ENCODE peak calls at places on chromosomes 11 and 22, in five cellular contexts. K is HCT116, W is PC-3, X is hepatocyte, P is mesendoderm. S is an unnamed sample.

GRCh38 chr11:121478226-121478894 is 25.6 kb upstream of the SORL1-AS1 start:
- DNase-seq in P (no peak), W (peak), K (no peak), X (no peak), S (no peak)

GRCh38 chr11:80379620-80380278 is 938.9 kb upstream of the TENM4 start:
- DNase-seq in P (no peak), K (no peak), X (no peak), W (no peak), S (peak)

GRCh38 chr11:117593065-117593464 is 204.0 kb downstream of the DSCAML1 start:
- DNase-seq in X (no peak), W (no peak), P (no peak), K (no peak), S (no peak)

GRCh38 chr11:67732045-67732787 is 57.8 kb upstream of the ALDH3B2 start:
- DNase-seq in X (peak), P (peak), W (peak), K (peak), S (peak)

GRCh38 chr11:1852885-1853284 is at the start of gene LSP1:
- DNase-seq in W (no peak), K (no peak), P (no peak), X (no peak), S (no peak)

GRCh38 chr22:49659924-49660315 is 167.8 kb downstream of the BRD1 start:
- DNase-seq in K (no peak), W (no peak), P (no peak), X (no peak), S (no peak)

GRCh38 chr11:87359401-87359800 is 321.7 kb downstream of the TMEM135 start:
- DNase-seq in P (no peak), W (peak), X (no peak), K (no peak), S (no peak)

GRCh38 chr11:68678031-68678441 is 6.3 kb upstream of the GAL start:
- DNase-seq in W (no peak), P (no peak), K (no peak), X (no peak), S (no peak)

GRCh38 chr22:32880061-32880460 is 78.6 kb downstream of the TIMP3 start:
- DNase-seq in P (no peak), K (no peak), W (no peak), X (peak), S (no peak)

GRCh38 chr11:1573077-1573846 is 1.2 kb upstream of the DUSP8 start:
- DNase-seq in P (no peak), K (no peak), X (no peak), W (no peak), S (no peak)

GRCh38 chr11:96744697-96745096 is 354.9 kb downstream of the JRKL start:
- DNase-seq in K (no peak), P (no peak), W (no peak), X (no peak), S (no peak)

GRCh38 chr11:75924966-75925784 is 110.2 kb downstream of the UVRAG start:
- DNase-seq in P (no peak), X (no peak), W (peak), K (no peak), S (no peak)

GRCh38 chr11:130439160-130439519 is 9.3 kb upstream of the ADAMTS15 start:
- DNase-seq in P (no peak), W (no peak), X (no peak), K (no peak), S (no peak)

GRCh38 chr11:93267383-93267782 is 63.2 kb upstream of the DEUP1 start:
- DNase-seq in W (no peak), X (no peak), K (no peak), P (peak), S (no peak)

GRCh38 chr11:75063732-75064314 is 32.9 kb downstream of the OR2AT4 start:
- DNase-seq in X (no peak), P (no peak), K (no peak), W (peak), S (no peak)

GRCh38 chr11:88414385-88414861 is 76.9 kb upstream of the CTSC start:
- DNase-seq in W (peak), K (no peak), P (no peak), X (peak), S (no peak)

GRCh38 chr11:20203836-20204235 is 43.6 kb upstream of the DBX1 start:
- DNase-seq in X (no peak), K (no peak), W (no peak), P (peak), S (no peak)

GRCh38 chr11:59756496-59756840 is 1.3 kb downstream of the STX3 start:
- DNase-seq in X (no peak), P (no peak), W (no peak), K (no peak), S (no peak)

GRCh38 chr11:116773203-116774112 is 671 bp upstream of the BUD13 start:
- DNase-seq in K (no peak), X (no peak), W (no peak), P (no peak), S (no peak)

GRCh38 chr11:69587454-69588081 is 53.4 kb upstream of the CCND1 start:
- DNase-seq in X (no peak), W (peak), P (peak), K (peak), S (no peak)

GRCh38 chr22:40156001-40156516 is 21.7 kb upstream of the TNRC6B start:
- DNase-seq in X (peak), K (peak), P (peak), W (peak), S (peak)

GRCh38 chr11:3922056-3922455 is 66.6 kb downstream of the STIM1 start:
- DNase-seq in K (no peak), W (no peak), P (no peak), X (no peak), S (no peak)

GRCh38 chr22:38172016-38172431 is 9.6 kb downstream of the PLA2G6 start:
- DNase-seq in K (no peak), X (no peak), W (no peak), P (no peak), S (no peak)

GRCh38 chr11:133753150-133753549 is 92.2 kb downstream of the SPATA19 start:
- DNase-seq in X (no peak), K (no peak), P (no peak), W (no peak), S (no peak)

GRCh38 chr11:86143429-86144030 is 74.6 kb upstream of the PICALM start:
- DNase-seq in X (no peak), P (no peak), W (no peak), K (no peak), S (no peak)

GRCh38 chr11:20015529-20016427 is 144.5 kb downstream of the DBX1 start:
- DNase-seq in W (no peak), X (no peak), K (no peak), P (no peak), S (no peak)

GRCh38 chr11:46826310-46827044 is 19.6 kb downstream of the CKAP5 start:
- DNase-seq in X (peak), W (peak), K (peak), P (peak), S (peak)

GRCh38 chr11:76693791-76694190 is 23.2 kb upstream of the LRRC32 start:
- DNase-seq in X (no peak), W (no peak), K (no peak), P (no peak), S (no peak)

GRCh38 chr22:18970948-18971315 is 34.8 kb upstream of the PRODH start:
- DNase-seq in X (no peak), W (no peak), P (peak), K (no peak), S (peak)

GRCh38 chr11:100340416-100341323 is 346.4 kb upstream of the ARHGAP42 start:
- DNase-seq in K (no peak), X (no peak), P (peak), W (no peak), S (peak)
- H3K4me3 ChIP-seq in K (no peak), X (no peak), P (no peak), W (no peak), S (no peak)

DNA sequence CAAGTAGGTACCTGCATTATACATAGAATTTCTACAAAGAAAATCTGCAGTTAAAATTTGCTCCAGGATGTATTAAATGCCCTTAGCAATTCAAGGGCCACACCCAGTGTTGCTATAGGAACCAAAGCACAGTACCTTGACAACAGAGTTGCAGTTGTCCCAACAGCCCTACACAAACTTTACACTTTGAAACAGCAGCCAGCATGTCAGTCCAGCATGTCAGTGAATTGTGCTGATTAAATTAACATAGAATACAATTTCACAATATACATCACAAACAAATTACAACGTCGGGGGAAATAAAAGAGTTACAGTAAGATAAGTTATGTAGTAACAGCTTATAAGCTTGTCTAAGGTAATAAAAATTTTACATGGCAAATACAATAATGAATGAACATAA is 389.2 kb downstream of the SOX6 start:
- DNase-seq in X (peak), P (peak), K (no peak), W (peak), S (peak)
- H3K4me2 ChIP-seq in X (no peak), P (no peak), K (no peak), W (no peak), S (no peak)

GRCh38 chr11:64989416-64989815 is 7.4 kb downstream of the BATF2 start:
- DNase-seq in X (no peak), W (no peak), P (no peak), K (no peak), S (no peak)

GRCh38 chr11:64994318-64994717 is 2.5 kb downstream of the BATF2 start:
- DNase-seq in K (no peak), W (no peak), P (no peak), X (no peak), S (no peak)

GRCh38 chr11:64996327-64996709 is 453 bp downstream of the BATF2 start:
- DNase-seq in P (no peak), X (no peak), W (no peak), K (no peak), S (no peak)

GRCh38 chr11:64987998-64988854 is 8.5 kb downstream of the BATF2 start:
- DNase-seq in P (no peak), W (no peak), X (no peak), K (no peak), S (no peak)

GRCh38 chr11:64990222-64990918 is 6.4 kb downstream of the BATF2 start:
- DNase-seq in K (no peak), W (no peak), X (no peak), P (no peak), S (no peak)
- H3K4me3 ChIP-seq in K (no peak), W (no peak), X (no peak), P (no peak), S (no peak)

GRCh38 chr11:36289226-36289852 is at the start of gene COMMD9:
- DNase-seq in W (peak), X (peak), K (peak), P (peak), S (peak)
- H3K4me2 ChIP-seq in W (peak), X (peak), K (peak), P (peak), S (peak)

GRCh38 chr11:24082860-24083259 is 414.0 kb upstream of the LUZP2 start:
- DNase-seq in P (peak), K (no peak), X (no peak), W (no peak), S (no peak)
- H3K4me3 ChIP-seq in P (no peak), K (no peak), X (no peak), W (no peak), S (no peak)

GRCh38 chr22:44520695-44521094 is 22.7 kb upstream of the RTL6 start:
- DNase-seq in P (no peak), X (no peak), K (no peak), W (no peak), S (no peak)
- H3K4me2 ChIP-seq in P (no peak), X (no peak), K (no peak), W (no peak), S (no peak)

DNA sequence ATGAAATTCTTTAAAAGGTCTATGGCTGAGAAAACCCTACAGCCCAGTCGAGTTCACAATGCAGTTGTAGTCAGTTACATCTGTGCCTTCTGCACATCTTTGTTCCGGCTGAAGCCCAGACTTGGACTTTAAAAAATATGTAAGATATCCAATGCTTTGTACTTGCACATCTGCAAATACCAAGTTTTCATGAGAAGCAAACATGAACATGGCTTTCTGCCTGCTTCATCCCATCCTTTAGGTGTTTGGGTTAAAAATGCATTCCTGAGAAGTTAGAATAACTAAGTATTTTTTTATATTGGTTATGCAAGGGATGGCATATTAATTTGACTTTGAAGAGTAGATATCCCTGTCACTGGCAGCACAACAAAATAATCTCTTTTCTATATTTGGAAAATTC is 528.4 kb downstream of the METTL15 start:
- DNase-seq in P (no peak), X (no peak), W (no peak), K (no peak), S (no peak)
- H3K4me3 ChIP-seq in P (no peak), X (no peak), W (no peak), K (no peak), S (no peak)

DNA sequence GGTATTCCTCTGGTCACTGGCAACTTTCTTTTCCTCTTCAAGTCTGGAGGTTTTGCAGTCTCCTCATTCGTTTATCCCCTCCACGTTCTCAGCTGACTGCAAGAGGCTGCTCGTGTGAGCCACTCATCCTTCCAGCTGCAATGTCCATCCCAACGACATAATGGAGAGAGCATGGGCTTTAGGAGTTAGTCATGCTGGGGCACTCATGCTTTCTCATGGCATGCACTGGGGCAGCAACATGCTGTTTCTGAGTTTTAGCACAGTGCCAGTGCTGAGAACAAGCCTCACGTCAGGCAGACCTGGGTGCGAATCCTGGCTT is 7.1 kb downstream of the DCPS start:
- DNase-seq in K (no peak), P (no peak), X (no peak), W (no peak), S (no peak)
- H3K4me2 ChIP-seq in K (no peak), P (no peak), X (no peak), W (no peak), S (no peak)

GRCh38 chr11:18271206-18271605 is 5.1 kb downstream of the SAA1 start:
- DNase-seq in X (no peak), W (no peak), K (no peak), P (no peak), S (no peak)
- H3K4me3 ChIP-seq in X (no peak), W (no peak), K (no peak), P (no peak), S (no peak)

GRCh38 chr22:27255580-27255979 is 546.0 kb downstream of the MN1 start:
- DNase-seq in X (no peak), K (no peak), P (no peak), W (no peak), S (no peak)
- H3K4me2 ChIP-seq in X (no peak), K (no peak), P (no peak), W (no peak), S (no peak)